ENCODE peak calls at places on chromosomes 12 and 14, in six cellular contexts. One of them, this sample, is unnamed.

GRCh38 chr12:47920913-47921312 is 16.1 kb upstream of the VDR start:
- DNase-seq in NCI-H446 treated with DMSO at 0.1 percent for 48 hours: no peak
- DNase-seq in CD8-positive, alpha-beta memory T cell: no peak
- DNase-seq in psoas muscle: no peak
- DNase-seq in M059J: no peak
- DNase-seq in NCI-H1092: no peak
- DNase-seq in this sample: no peak

GRCh38 chr12:58349161-58349560 is 407.8 kb downstream of the ATP23 start:
- DNase-seq in NCI-H446 treated with DMSO at 0.1 percent for 48 hours: no peak
- DNase-seq in CD8-positive, alpha-beta memory T cell: no peak
- DNase-seq in psoas muscle: no peak
- DNase-seq in M059J: no peak
- DNase-seq in NCI-H1092: no peak
- DNase-seq in this sample: no peak

GRCh38 chr12:109677323-109677722 is 36.3 kb upstream of the FAM222A start:
- DNase-seq in NCI-H446 treated with DMSO at 0.1 percent for 48 hours: no peak
- DNase-seq in CD8-positive, alpha-beta memory T cell: no peak
- DNase-seq in psoas muscle: no peak
- DNase-seq in M059J: no peak
- DNase-seq in NCI-H1092: no peak
- DNase-seq in this sample: no peak

GRCh38 chr12:43210437-43211197 is 341.4 kb downstream of the ADAMTS20 start:
- DNase-seq in NCI-H446 treated with DMSO at 0.1 percent for 48 hours: no peak
- DNase-seq in CD8-positive, alpha-beta memory T cell: no peak
- DNase-seq in psoas muscle: no peak
- DNase-seq in M059J: peak
- DNase-seq in NCI-H1092: no peak
- DNase-seq in this sample: no peak

GRCh38 chr12:94874086-94874985 is 129.2 kb downstream of the NDUFA12 start:
- DNase-seq in NCI-H446 treated with DMSO at 0.1 percent for 48 hours: no peak
- DNase-seq in CD8-positive, alpha-beta memory T cell: no peak
- DNase-seq in psoas muscle: no peak
- DNase-seq in M059J: no peak
- DNase-seq in NCI-H1092: no peak
- DNase-seq in this sample: no peak

GRCh38 chr14:84247693-84248092 is 1282.3 kb upstream of the FLRT2 start:
- DNase-seq in NCI-H446 treated with DMSO at 0.1 percent for 48 hours: no peak
- DNase-seq in CD8-positive, alpha-beta memory T cell: no peak
- DNase-seq in psoas muscle: no peak
- DNase-seq in M059J: no peak
- DNase-seq in NCI-H1092: no peak
- DNase-seq in this sample: no peak

GRCh38 chr14:45222485-45223262 is 30.3 kb downstream of the MIS18BP1 start:
- DNase-seq in NCI-H446 treated with DMSO at 0.1 percent for 48 hours: no peak
- DNase-seq in CD8-positive, alpha-beta memory T cell: no peak
- DNase-seq in psoas muscle: no peak
- DNase-seq in M059J: no peak
- DNase-seq in NCI-H1092: no peak
- DNase-seq in this sample: no peak

GRCh38 chr12:98188649-98189048 is 326.7 kb upstream of the TMPO start:
- DNase-seq in NCI-H446 treated with DMSO at 0.1 percent for 48 hours: no peak
- DNase-seq in CD8-positive, alpha-beta memory T cell: no peak
- DNase-seq in psoas muscle: no peak
- DNase-seq in M059J: peak
- DNase-seq in NCI-H1092: no peak
- DNase-seq in this sample: no peak

GRCh38 chr12:28787151-28787550 is 361.9 kb upstream of the FAR2 start:
- DNase-seq in NCI-H446 treated with DMSO at 0.1 percent for 48 hours: peak
- DNase-seq in CD8-positive, alpha-beta memory T cell: no peak
- DNase-seq in psoas muscle: no peak
- DNase-seq in M059J: no peak
- DNase-seq in NCI-H1092: no peak
- DNase-seq in this sample: no peak

GRCh38 chr12:457676-458075 is 2.1 kb upstream of the B4GALNT3 start:
- DNase-seq in NCI-H446 treated with DMSO at 0.1 percent for 48 hours: no peak
- DNase-seq in CD8-positive, alpha-beta memory T cell: no peak
- DNase-seq in psoas muscle: no peak
- DNase-seq in M059J: no peak
- DNase-seq in NCI-H1092: no peak
- DNase-seq in this sample: no peak

GRCh38 chr12:76591461-76591860 is 31.9 kb upstream of the OSBPL8 start:
- DNase-seq in NCI-H446 treated with DMSO at 0.1 percent for 48 hours: no peak
- DNase-seq in CD8-positive, alpha-beta memory T cell: no peak
- DNase-seq in psoas muscle: no peak
- DNase-seq in M059J: peak
- DNase-seq in NCI-H1092: no peak
- DNase-seq in this sample: no peak

GRCh38 chr14:32588448-32589320 is 259.6 kb downstream of the AKAP6 start:
- DNase-seq in NCI-H446 treated with DMSO at 0.1 percent for 48 hours: no peak
- DNase-seq in CD8-positive, alpha-beta memory T cell: no peak
- DNase-seq in psoas muscle: no peak
- DNase-seq in M059J: peak
- DNase-seq in NCI-H1092: no peak
- DNase-seq in this sample: no peak

GRCh38 chr12:25459541-25459951 is 93.5 kb downstream of the LMNTD1 start:
- DNase-seq in NCI-H446 treated with DMSO at 0.1 percent for 48 hours: no peak
- DNase-seq in CD8-positive, alpha-beta memory T cell: no peak
- DNase-seq in psoas muscle: no peak
- DNase-seq in M059J: no peak
- DNase-seq in NCI-H1092: no peak
- DNase-seq in this sample: no peak

GRCh38 chr14:67763158-67763822 is 53.1 kb downstream of the ZFYVE26 start:
- DNase-seq in NCI-H446 treated with DMSO at 0.1 percent for 48 hours: no peak
- DNase-seq in CD8-positive, alpha-beta memory T cell: no peak
- DNase-seq in psoas muscle: no peak
- DNase-seq in M059J: no peak
- DNase-seq in NCI-H1092: no peak
- DNase-seq in this sample: no peak

GRCh38 chr12:109710747-109711595 is 2.7 kb upstream of the FAM222A start:
- DNase-seq in NCI-H446 treated with DMSO at 0.1 percent for 48 hours: no peak
- DNase-seq in CD8-positive, alpha-beta memory T cell: no peak
- DNase-seq in psoas muscle: no peak
- DNase-seq in M059J: peak
- DNase-seq in NCI-H1092: no peak
- DNase-seq in this sample: no peak

GRCh38 chr14:49984419-49984818 is 91.5 kb downstream of the ARF6 start:
- DNase-seq in NCI-H446 treated with DMSO at 0.1 percent for 48 hours: no peak
- DNase-seq in CD8-positive, alpha-beta memory T cell: no peak
- DNase-seq in psoas muscle: no peak
- DNase-seq in M059J: no peak
- DNase-seq in NCI-H1092: no peak
- DNase-seq in this sample: no peak

GRCh38 chr12:90959538-90960139 is 4.7 kb upstream of the CCER1 start:
- DNase-seq in NCI-H446 treated with DMSO at 0.1 percent for 48 hours: peak
- DNase-seq in CD8-positive, alpha-beta memory T cell: no peak
- DNase-seq in psoas muscle: no peak
- DNase-seq in M059J: peak
- DNase-seq in NCI-H1092: peak
- DNase-seq in this sample: no peak

GRCh38 chr14:100488057-100488456 is 99.2 kb downstream of the BEGAIN start:
- DNase-seq in NCI-H446 treated with DMSO at 0.1 percent for 48 hours: no peak
- DNase-seq in CD8-positive, alpha-beta memory T cell: no peak
- DNase-seq in psoas muscle: no peak
- DNase-seq in M059J: no peak
- DNase-seq in NCI-H1092: no peak
- DNase-seq in this sample: no peak

GRCh38 chr14:104437703-104438102 is 141.9 kb upstream of the C14orf180 start:
- DNase-seq in NCI-H446 treated with DMSO at 0.1 percent for 48 hours: no peak
- DNase-seq in CD8-positive, alpha-beta memory T cell: no peak
- DNase-seq in psoas muscle: no peak
- DNase-seq in M059J: no peak
- DNase-seq in NCI-H1092: no peak
- DNase-seq in this sample: no peak

GRCh38 chr12:123983822-123984485 is 10.9 kb downstream of the ZNF664 start:
- DNase-seq in NCI-H446 treated with DMSO at 0.1 percent for 48 hours: no peak
- DNase-seq in CD8-positive, alpha-beta memory T cell: peak
- DNase-seq in psoas muscle: no peak
- DNase-seq in M059J: peak
- DNase-seq in NCI-H1092: no peak
- DNase-seq in this sample: no peak

GRCh38 chr12:51333536-51333935 is 9.6 kb upstream of the BIN2 start:
- DNase-seq in NCI-H446 treated with DMSO at 0.1 percent for 48 hours: no peak
- DNase-seq in CD8-positive, alpha-beta memory T cell: no peak
- DNase-seq in psoas muscle: no peak
- DNase-seq in M059J: no peak
- DNase-seq in NCI-H1092: no peak
- DNase-seq in this sample: no peak

GRCh38 chr12:34287437-34287836 is 265.1 kb downstream of the ALG10 start:
- DNase-seq in NCI-H446 treated with DMSO at 0.1 percent for 48 hours: no peak
- DNase-seq in CD8-positive, alpha-beta memory T cell: no peak
- DNase-seq in psoas muscle: peak
- DNase-seq in M059J: no peak
- DNase-seq in NCI-H1092: no peak
- DNase-seq in this sample: no peak

GRCh38 chr12:123757555-123757954 is 4.5 kb upstream of the DNAH10 start:
- DNase-seq in NCI-H446 treated with DMSO at 0.1 percent for 48 hours: no peak
- DNase-seq in CD8-positive, alpha-beta memory T cell: no peak
- DNase-seq in psoas muscle: no peak
- DNase-seq in M059J: no peak
- DNase-seq in NCI-H1092: no peak
- DNase-seq in this sample: no peak

GRCh38 chr12:54021432-54022013 is 6.7 kb upstream of the HOXC6 start:
- DNase-seq in NCI-H446 treated with DMSO at 0.1 percent for 48 hours: no peak
- DNase-seq in CD8-positive, alpha-beta memory T cell: no peak
- DNase-seq in psoas muscle: peak
- DNase-seq in M059J: no peak
- DNase-seq in NCI-H1092: no peak
- DNase-seq in this sample: no peak

GRCh38 chr12:31659087-31659942 is at the start of gene ETFBKMT:
- DNase-seq in NCI-H446 treated with DMSO at 0.1 percent for 48 hours: peak
- DNase-seq in CD8-positive, alpha-beta memory T cell: peak
- DNase-seq in psoas muscle: peak
- DNase-seq in M059J: peak
- DNase-seq in NCI-H1092: peak
- DNase-seq in this sample: peak

GRCh38 chr14:50964683-50965390 is 20.6 kb upstream of the PYGL start:
- DNase-seq in NCI-H446 treated with DMSO at 0.1 percent for 48 hours: peak
- DNase-seq in CD8-positive, alpha-beta memory T cell: no peak
- DNase-seq in psoas muscle: no peak
- DNase-seq in M059J: peak
- DNase-seq in NCI-H1092: no peak
- DNase-seq in this sample: peak

GRCh38 chr14:60508707-60509437 is at the start of gene SIX6:
- DNase-seq in NCI-H446 treated with DMSO at 0.1 percent for 48 hours: no peak
- DNase-seq in CD8-positive, alpha-beta memory T cell: no peak
- DNase-seq in psoas muscle: peak
- DNase-seq in M059J: peak
- DNase-seq in NCI-H1092: peak
- DNase-seq in this sample: no peak

GRCh38 chr12:13074396-13075113 is 28.9 kb downstream of the GSG1 start:
- DNase-seq in NCI-H446 treated with DMSO at 0.1 percent for 48 hours: peak
- DNase-seq in CD8-positive, alpha-beta memory T cell: no peak
- DNase-seq in psoas muscle: no peak
- DNase-seq in M059J: no peak
- DNase-seq in NCI-H1092: no peak
- DNase-seq in this sample: no peak

GRCh38 chr14:95156765-95157194 is 549 bp downstream of the DICER1 start:
- DNase-seq in NCI-H446 treated with DMSO at 0.1 percent for 48 hours: no peak
- DNase-seq in CD8-positive, alpha-beta memory T cell: no peak
- DNase-seq in psoas muscle: peak
- DNase-seq in M059J: no peak
- DNase-seq in NCI-H1092: no peak
- DNase-seq in this sample: peak

GRCh38 chr14:56414231-56414630 is 165.4 kb upstream of the TMEM260 start:
- DNase-seq in NCI-H446 treated with DMSO at 0.1 percent for 48 hours: no peak
- DNase-seq in CD8-positive, alpha-beta memory T cell: no peak
- DNase-seq in psoas muscle: no peak
- DNase-seq in M059J: no peak
- DNase-seq in NCI-H1092: no peak
- DNase-seq in this sample: no peak

GRCh38 chr14:52299692-52300278 is 14.3 kb upstream of the PTGER2 start:
- DNase-seq in NCI-H446 treated with DMSO at 0.1 percent for 48 hours: peak
- DNase-seq in CD8-positive, alpha-beta memory T cell: peak
- DNase-seq in psoas muscle: no peak
- DNase-seq in M059J: peak
- DNase-seq in NCI-H1092: peak
- DNase-seq in this sample: no peak

GRCh38 chr12:28313631-28314030 is 123.4 kb downstream of the CCDC91 start:
- DNase-seq in NCI-H446 treated with DMSO at 0.1 percent for 48 hours: no peak
- DNase-seq in CD8-positive, alpha-beta memory T cell: no peak
- DNase-seq in psoas muscle: no peak
- DNase-seq in M059J: peak
- DNase-seq in NCI-H1092: no peak
- DNase-seq in this sample: no peak

GRCh38 chr14:23528555-23528954 is 23.0 kb downstream of the ZFHX2 start:
- DNase-seq in NCI-H446 treated with DMSO at 0.1 percent for 48 hours: no peak
- DNase-seq in CD8-positive, alpha-beta memory T cell: no peak
- DNase-seq in psoas muscle: no peak
- DNase-seq in M059J: no peak
- DNase-seq in NCI-H1092: no peak
- DNase-seq in this sample: no peak

GRCh38 chr14:90606434-90606833 is 209.6 kb downstream of the CALM1 start:
- DNase-seq in NCI-H446 treated with DMSO at 0.1 percent for 48 hours: no peak
- DNase-seq in CD8-positive, alpha-beta memory T cell: no peak
- DNase-seq in psoas muscle: no peak
- DNase-seq in M059J: no peak
- DNase-seq in NCI-H1092: no peak
- DNase-seq in this sample: no peak

GRCh38 chr14:87494010-87494409 is 499.0 kb downstream of the GALC start:
- DNase-seq in NCI-H446 treated with DMSO at 0.1 percent for 48 hours: no peak
- DNase-seq in CD8-positive, alpha-beta memory T cell: no peak
- DNase-seq in psoas muscle: no peak
- DNase-seq in M059J: no peak
- DNase-seq in NCI-H1092: no peak
- DNase-seq in this sample: no peak

GRCh38 chr14:54252072-54252730 is 144.6 kb upstream of the CDKN3 start:
- DNase-seq in NCI-H446 treated with DMSO at 0.1 percent for 48 hours: no peak
- DNase-seq in CD8-positive, alpha-beta memory T cell: no peak
- DNase-seq in psoas muscle: no peak
- DNase-seq in M059J: peak
- DNase-seq in NCI-H1092: no peak
- DNase-seq in this sample: no peak

GRCh38 chr14:85590784-85591183 is 60.8 kb downstream of the FLRT2 start:
- DNase-seq in NCI-H446 treated with DMSO at 0.1 percent for 48 hours: no peak
- DNase-seq in CD8-positive, alpha-beta memory T cell: no peak
- DNase-seq in psoas muscle: no peak
- DNase-seq in M059J: no peak
- DNase-seq in NCI-H1092: no peak
- DNase-seq in this sample: no peak